ENCODE peak calls at places on chromosomes 11 and 22, in seven cellular contexts. W is breast epithelium, E is left lobe of liver, B is dermis blood vessel endothelial cell, R is Kasumi-1, A is T-helper 2 cell, C is Calu3. V is an unnamed sample.

GRCh38 chr22:20549232-20549841 is 41.9 kb downstream of the MED15 start:
- DNase-seq in W (no peak), E (no peak), B (peak; percentile 57), R (peak; percentile 71), A (peak; percentile 29), C (no peak), V (peak; percentile 79)

GRCh38 chr11:7494086-7494775 is 8.9 kb downstream of the OLFML1 start:
- DNase-seq in W (no peak), E (no peak), B (no peak), R (no peak), A (no peak), C (no peak), V (no peak)

GRCh38 chr11:118194835-118195627 is 18.6 kb upstream of the SCN2B start:
- DNase-seq in W (peak; percentile 60), E (peak; percentile 95), B (peak; percentile 47), R (no peak), A (no peak), C (peak; percentile 81), V (peak; percentile 13)

GRCh38 chr11:63829823-63830489 is 9.0 kb upstream of the MARK2 start:
- DNase-seq in W (no peak), E (no peak), B (peak; percentile 57), R (peak; percentile 18), A (no peak), C (peak; percentile 50), V (peak; percentile 65)

GRCh38 chr22:46104881-46105493 is 45.3 kb upstream of the PPARA start:
- DNase-seq in W (no peak), E (no peak), B (no peak), R (no peak), A (no peak), C (peak; percentile 30), V (peak; percentile 68)

GRCh38 chr22:48376936-48377335 is 1450.7 kb downstream of the BRD1 start:
- DNase-seq in W (peak; percentile 31), E (peak; percentile 15), B (no peak), R (no peak), A (no peak), C (no peak), V (no peak)

GRCh38 chr11:554824-555499 is 5.6 kb downstream of the LMNTD2 start:
- DNase-seq in W (no peak), E (no peak), B (peak; percentile 53), R (peak; percentile 61), A (peak; percentile 62), C (peak; percentile 81), V (no peak)

GRCh38 chr11:35893796-35894475 is 49.9 kb upstream of the LDLRAD3 start:
- DNase-seq in W (peak; percentile 92), E (peak; percentile 48), B (no peak), R (no peak), A (no peak), C (peak; percentile 44), V (peak; percentile 96)

GRCh38 chr11:95375881-95376280 is 144.9 kb upstream of the SESN3 start:
- DNase-seq in W (no peak), E (no peak), B (no peak), R (no peak), A (no peak), C (no peak), V (no peak)

GRCh38 chr11:1352696-1353382 is 36.9 kb upstream of the BRSK2 start:
- DNase-seq in W (no peak), E (no peak), B (no peak), R (no peak), A (no peak), C (no peak), V (no peak)

GRCh38 chr11:117908959-117909610 is 20.1 kb downstream of the TMPRSS13 start:
- DNase-seq in W (peak; percentile 24), E (no peak), B (no peak), R (no peak), A (no peak), C (no peak), V (no peak)

GRCh38 chr11:130675456-130675855 is 227.0 kb downstream of the ADAMTS15 start:
- DNase-seq in W (no peak), E (no peak), B (peak; percentile 62), R (no peak), A (no peak), C (no peak), V (peak; percentile 99)

GRCh38 chr22:35472488-35472887 is 68.1 kb upstream of the RASD2 start:
- DNase-seq in W (no peak), E (no peak), B (no peak), R (no peak), A (no peak), C (no peak), V (no peak)

GRCh38 chr11:113991170-113991569 is 16.3 kb downstream of the HTR3A start:
- DNase-seq in W (no peak), E (no peak), B (peak; percentile 64), R (no peak), A (no peak), C (peak; percentile 6), V (peak; percentile 41)

GRCh38 chr22:23403152-23403719 is 176.9 kb downstream of the IGLL1 start:
- DNase-seq in W (peak; percentile 39), E (no peak), B (no peak), R (no peak), A (no peak), C (no peak), V (no peak)

GRCh38 chr11:66607126-66607834 is 9.2 kb upstream of the RBM14 start:
- DNase-seq in W (peak; percentile 70), E (peak; percentile 99), B (no peak), R (no peak), A (no peak), C (no peak), V (peak; percentile 39)

GRCh38 chr11:65786008-65786785 is 666 bp upstream of the OVOL1 start:
- DNase-seq in W (no peak), E (no peak), B (no peak), R (no peak), A (no peak), C (no peak), V (no peak)

GRCh38 chr11:35096737-35097136 is 42.2 kb upstream of the CD44 start:
- DNase-seq in W (no peak), E (no peak), B (no peak), R (no peak), A (no peak), C (no peak), V (no peak)

GRCh38 chr11:126431401-126432064 is 76.0 kb downstream of the ST3GAL4 start:
- DNase-seq in W (no peak), E (no peak), B (peak; percentile 63), R (no peak), A (no peak), C (peak; percentile 49), V (peak; percentile 85)

GRCh38 chr11:128814856-128815705 is 52.0 kb downstream of the KCNJ1 start:
- DNase-seq in W (no peak), E (no peak), B (no peak), R (peak; percentile 31), A (no peak), C (peak; percentile 32), V (peak; percentile 54)

GRCh38 chr11:91749231-91749630 is 475.4 kb upstream of the FAT3 start:
- DNase-seq in W (no peak), E (no peak), B (no peak), R (no peak), A (no peak), C (no peak), V (no peak)

GRCh38 chr11:8531312-8531711 is 62.7 kb downstream of the STK33 start:
- DNase-seq in W (no peak), E (no peak), B (no peak), R (no peak), A (no peak), C (no peak), V (peak; percentile 81)

GRCh38 chr11:17014774-17015638 is 792 bp upstream of the PLEKHA7 start:
- DNase-seq in W (no peak), E (peak; percentile 49), B (peak; percentile 57), R (peak; percentile 26), A (no peak), C (peak; percentile 75), V (peak; percentile 21)

GRCh38 chr11:74672956-74673895 is 58.0 kb downstream of the CHRDL2 start:
- DNase-seq in W (peak; percentile 53), E (peak; percentile 41), B (peak; percentile 68), R (no peak), A (no peak), C (peak; percentile 69), V (peak; percentile 97)

GRCh38 chr11:108324587-108324986 is 101.7 kb downstream of the ATM start:
- DNase-seq in W (no peak), E (no peak), B (no peak), R (peak; percentile 18), A (no peak), C (no peak), V (peak; percentile 69)

GRCh38 chr22:47816121-47816915 is 1053.9 kb downstream of the TBC1D22A start:
- DNase-seq in W (no peak), E (peak; percentile 3), B (no peak), R (no peak), A (no peak), C (no peak), V (no peak)

GRCh38 chr11:66454828-66455227 is 11.9 kb upstream of the PELI3 start:
- DNase-seq in W (no peak), E (no peak), B (no peak), R (no peak), A (no peak), C (no peak), V (no peak)

GRCh38 chr11:10490032-10490397 is 35.0 kb downstream of the AMPD3 start:
- DNase-seq in W (peak; percentile 33), E (peak; percentile 37), B (no peak), R (no peak), A (no peak), C (no peak), V (no peak)

GRCh38 chr11:78586452-78587046 is 11.9 kb upstream of the NARS2 start:
- DNase-seq in W (no peak), E (no peak), B (peak; percentile 41), R (peak; percentile 74), A (no peak), C (no peak), V (peak; percentile 26)

GRCh38 chr11:128095459-128096096 is 491.8 kb downstream of the ETS1 start:
- DNase-seq in W (no peak), E (no peak), B (peak; percentile 96), R (no peak), A (no peak), C (peak; percentile 20), V (peak; percentile 80)

GRCh38 chr22:38081941-38082828 is 1.8 kb downstream of the SLC16A8 start:
- DNase-seq in W (no peak), E (no peak), B (no peak), R (no peak), A (no peak), C (no peak), V (no peak)

GRCh38 chr11:109362059-109362458 is 59.9 kb upstream of the C11orf87 start:
- DNase-seq in W (no peak), E (no peak), B (no peak), R (no peak), A (no peak), C (no peak), V (peak; percentile 39)

GRCh38 chr22:49676230-49676629 is 151.4 kb downstream of the BRD1 start:
- DNase-seq in W (peak; percentile 39), E (no peak), B (no peak), R (no peak), A (no peak), C (no peak), V (no peak)

GRCh38 chr11:72812968-72813739 is 1.1 kb upstream of the ATG16L2 start:
- DNase-seq in W (no peak), E (no peak), B (peak; percentile 76), R (peak; percentile 78), A (no peak), C (peak; percentile 75), V (peak; percentile 85)

GRCh38 chr11:46599340-46600067 is 5.7 kb upstream of the AMBRA1 start:
- DNase-seq in W (no peak), E (no peak), B (no peak), R (no peak), A (no peak), C (no peak), V (no peak)

GRCh38 chr22:37604875-37605274 is 3.8 kb upstream of the GGA1 start:
- DNase-seq in W (no peak), E (no peak), B (no peak), R (peak; percentile 60), A (no peak), C (no peak), V (no peak)

GRCh38 chr11:17525570-17525969 is 18.6 kb downstream of the USH1C start:
- DNase-seq in W (no peak), E (no peak), B (no peak), R (no peak), A (no peak), C (peak; percentile 38), V (no peak)

GRCh38 chr22:26891431-26891830 is 234.0 kb downstream of the MIAT start:
- DNase-seq in W (no peak), E (no peak), B (no peak), R (no peak), A (no peak), C (no peak), V (no peak)

V was measured in LHCN-M2.